ENCODE peak calls at places on chromosomes 1 and 21, in six cellular contexts. One of them, this sample, is unnamed.

GRCh38 chr21:27388835-27389234 is 421.9 kb upstream of the ADAMTS5 start:
- DNase-seq in lower lobe of right lung: no peak
- DNase-seq in Karpas-422: no peak
- DNase-seq in right cardiac atrium: no peak
- DNase-seq in CD8-positive, alpha-beta T cell: no peak
- DNase-seq in prostate gland: no peak
- DNase-seq in this sample: no peak

GRCh38 chr1:56423716-56424115 is 155.6 kb downstream of the PLPP3 start:
- DNase-seq in prostate gland: no peak
- DNase-seq in right cardiac atrium: no peak
- DNase-seq in CD8-positive, alpha-beta T cell: no peak
- DNase-seq in Karpas-422: no peak
- DNase-seq in lower lobe of right lung: no peak
- DNase-seq in this sample: no peak

GRCh38 chr1:247415423-247416361 is at the start of gene NLRP3:
- DNase-seq in prostate gland: no peak
- DNase-seq in right cardiac atrium: no peak
- DNase-seq in CD8-positive, alpha-beta T cell: peak; percentile 48
- DNase-seq in lower lobe of right lung: peak; percentile 62
- DNase-seq in Karpas-422: no peak
- DNase-seq in this sample: peak; percentile 20

GRCh38 chr1:212687811-212688210 is 11.8 kb downstream of the BATF3 start:
- DNase-seq in CD8-positive, alpha-beta T cell: no peak
- DNase-seq in lower lobe of right lung: no peak
- DNase-seq in right cardiac atrium: no peak
- DNase-seq in prostate gland: no peak
- DNase-seq in Karpas-422: no peak
- DNase-seq in this sample: no peak

GRCh38 chr1:30335389-30335996 is 387.9 kb downstream of the MATN1 start:
- DNase-seq in right cardiac atrium: no peak
- DNase-seq in CD8-positive, alpha-beta T cell: no peak
- DNase-seq in lower lobe of right lung: no peak
- DNase-seq in prostate gland: no peak
- DNase-seq in Karpas-422: no peak
- DNase-seq in this sample: no peak

GRCh38 chr21:26513212-26513611 is 59.9 kb downstream of the CYYR1 start:
- DNase-seq in lower lobe of right lung: no peak
- DNase-seq in CD8-positive, alpha-beta T cell: no peak
- DNase-seq in prostate gland: no peak
- DNase-seq in Karpas-422: no peak
- DNase-seq in right cardiac atrium: no peak
- DNase-seq in this sample: no peak

GRCh38 chr1:235093013-235093618 is 35.5 kb downstream of the TOMM20 start:
- DNase-seq in Karpas-422: no peak
- DNase-seq in right cardiac atrium: peak; percentile 60
- DNase-seq in prostate gland: no peak
- DNase-seq in CD8-positive, alpha-beta T cell: no peak
- DNase-seq in lower lobe of right lung: no peak
- DNase-seq in this sample: peak; percentile 85

GRCh38 chr1:3453891-3454810 is at the start of gene ARHGEF16:
- DNase-seq in CD8-positive, alpha-beta T cell: no peak
- DNase-seq in right cardiac atrium: peak; percentile 60
- DNase-seq in lower lobe of right lung: peak; percentile 92
- DNase-seq in Karpas-422: no peak
- DNase-seq in prostate gland: peak; percentile 85
- DNase-seq in this sample: peak; percentile 93

GRCh38 chr1:96764469-96764868 is 42.9 kb downstream of the PTBP2 start:
- DNase-seq in prostate gland: no peak
- DNase-seq in right cardiac atrium: no peak
- DNase-seq in Karpas-422: no peak
- DNase-seq in lower lobe of right lung: no peak
- DNase-seq in CD8-positive, alpha-beta T cell: no peak
- DNase-seq in this sample: no peak

DNA sequence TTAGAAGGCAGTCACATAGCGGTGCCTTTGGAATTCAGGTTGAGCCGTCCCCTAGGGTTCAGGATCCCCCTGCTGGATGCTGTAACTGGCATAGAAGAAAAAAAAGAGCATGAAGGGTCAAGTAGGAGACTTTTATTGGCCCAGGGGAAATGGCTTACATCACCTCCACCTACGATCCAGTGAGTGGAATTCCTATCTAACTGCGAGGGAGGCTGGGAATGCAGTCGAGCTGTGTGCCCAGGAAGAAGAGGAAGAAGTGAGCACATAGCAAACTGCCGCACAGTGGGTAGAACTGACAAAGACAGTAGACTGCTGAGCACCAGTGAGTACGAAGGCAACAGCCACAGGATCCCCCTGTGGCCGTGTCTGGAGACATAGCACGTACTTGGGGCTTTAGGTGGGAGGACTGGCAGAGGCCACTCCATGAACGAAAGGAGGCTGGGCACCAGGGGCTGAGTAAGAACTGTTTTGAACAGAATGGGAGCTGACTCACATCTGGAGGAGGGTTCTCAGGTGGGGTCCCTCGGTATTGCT is 79.2 kb downstream of the RNF220 start:
- DNase-seq in right cardiac atrium: no peak
- DNase-seq in lower lobe of right lung: no peak
- DNase-seq in Karpas-422: no peak
- DNase-seq in CD8-positive, alpha-beta T cell: no peak
- DNase-seq in prostate gland: no peak
- DNase-seq in this sample: peak; percentile 87
- H3K27ac ChIP-seq in right cardiac atrium: no peak overlapping the region
- H3K27ac ChIP-seq in lower lobe of right lung: no peak overlapping the region
- H3K27ac ChIP-seq in Karpas-422: no peak overlapping the region
- H3K27ac ChIP-seq in CD8-positive, alpha-beta T cell: no peak overlapping the region
- H3K27ac ChIP-seq in prostate gland: no peak overlapping the region
- H3K27ac ChIP-seq in this sample: peak overlapping the region; percentile 21

GRCh38 chr1:248858891-248859889 is at the start of gene ZNF692:
- DNase-seq in CD8-positive, alpha-beta T cell: peak; percentile 98
- DNase-seq in prostate gland: peak; percentile 97
- DNase-seq in lower lobe of right lung: peak; percentile 100
- DNase-seq in right cardiac atrium: peak; percentile 98
- DNase-seq in Karpas-422: peak; percentile 99
- DNase-seq in this sample: peak; percentile 98
- H3K27ac ChIP-seq in CD8-positive, alpha-beta T cell: peak within 1 kb of the TSS; percentile 75
- H3K27ac ChIP-seq in prostate gland: peak within 1 kb of the TSS; percentile 86
- H3K27ac ChIP-seq in lower lobe of right lung: peak within 1 kb of the TSS; percentile 96
- H3K27ac ChIP-seq in right cardiac atrium: peak within 1 kb of the TSS; percentile 83
- H3K27ac ChIP-seq in Karpas-422: peak within 1 kb of the TSS; percentile 65
- H3K27ac ChIP-seq in this sample: peak within 1 kb of the TSS; percentile 88

GRCh38 chr1:40880813-40881549 is 18.8 kb upstream of the CITED4 start:
- DNase-seq in right cardiac atrium: peak; percentile 27
- DNase-seq in CD8-positive, alpha-beta T cell: no peak
- DNase-seq in Karpas-422: no peak
- DNase-seq in lower lobe of right lung: no peak
- DNase-seq in prostate gland: no peak
- DNase-seq in this sample: no peak
- H3K27ac ChIP-seq in right cardiac atrium: no peak overlapping the region
- H3K27ac ChIP-seq in CD8-positive, alpha-beta T cell: no peak overlapping the region
- H3K27ac ChIP-seq in Karpas-422: no peak overlapping the region
- H3K27ac ChIP-seq in lower lobe of right lung: no peak overlapping the region
- H3K27ac ChIP-seq in prostate gland: no peak overlapping the region
- H3K27ac ChIP-seq in this sample: no peak overlapping the region

DNA sequence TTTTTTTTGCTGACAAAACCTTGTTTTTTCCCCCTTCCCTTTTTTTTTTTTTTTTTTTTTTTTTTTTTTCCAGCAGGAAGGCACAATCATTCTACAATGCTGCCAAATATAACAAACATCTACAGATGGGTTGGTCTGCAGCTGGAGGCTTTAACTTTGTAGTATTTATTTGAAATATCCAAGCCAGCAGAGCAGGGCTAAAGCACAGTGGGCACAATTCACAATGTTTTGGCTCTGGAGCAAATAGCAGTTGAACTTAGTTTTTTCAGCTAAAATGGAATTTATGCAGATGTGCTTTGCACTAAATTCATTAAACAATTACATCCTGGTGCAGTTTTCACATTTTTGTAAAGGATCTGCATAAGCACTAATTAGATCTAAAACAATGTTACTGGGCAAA is 39.8 kb upstream of the ZBTB18 start:
- DNase-seq in CD8-positive, alpha-beta T cell: no peak
- DNase-seq in lower lobe of right lung: no peak
- DNase-seq in Karpas-422: no peak
- DNase-seq in right cardiac atrium: no peak
- DNase-seq in prostate gland: no peak
- DNase-seq in this sample: peak; percentile 17
- H3K27ac ChIP-seq in CD8-positive, alpha-beta T cell: no peak overlapping the region
- H3K27ac ChIP-seq in lower lobe of right lung: no peak overlapping the region
- H3K27ac ChIP-seq in Karpas-422: no peak overlapping the region
- H3K27ac ChIP-seq in right cardiac atrium: no peak overlapping the region
- H3K27ac ChIP-seq in prostate gland: no peak overlapping the region
- H3K27ac ChIP-seq in this sample: no peak overlapping the region